ENCODE peak calls at places on chromosomes 16 and 17, in five cellular contexts. I, D, P, J and X are unnamed samples.

GRCh38 chr16:67651847-67652246 is 6.9 kb downstream of the CARMIL2 start:
- DNase-seq in I (no peak), D (no peak), P (no peak), J (no peak), X (no peak)

GRCh38 chr17:76894842-76895241 is 26.6 kb downstream of the MGAT5B start:
- DNase-seq in I (no peak), D (no peak), P (no peak), J (no peak), X (no peak)

GRCh38 chr17:17021194-17021863 is 20.9 kb upstream of the MPRIP start:
- DNase-seq in I (peak; percentile 73), D (no peak), P (peak; percentile 86), J (no peak), X (peak; percentile 89)

GRCh38 chr16:22306788-22307187 is 9.6 kb downstream of the POLR3E start:
- DNase-seq in I (no peak), D (no peak), P (no peak), J (no peak), X (no peak)

GRCh38 chr16:77585852-77586251 is 136.5 kb upstream of the NUDT7 start:
- DNase-seq in I (no peak), D (no peak), P (no peak), J (no peak), X (peak; percentile 56)

GRCh38 chr16:74667215-74667765 is 613 bp upstream of the RFWD3 start:
- DNase-seq in I (no peak), D (peak; percentile 76), P (peak; percentile 33), J (no peak), X (no peak)

GRCh38 chr16:11196286-11196828 is 59.6 kb downstream of the SOCS1 start:
- DNase-seq in I (no peak), D (no peak), P (no peak), J (no peak), X (no peak)

GRCh38 chr17:56972111-56972730 is 5.7 kb upstream of the SCPEP1 start:
- DNase-seq in I (no peak), D (no peak), P (no peak), J (no peak), X (no peak)

GRCh38 chr17:39082482-39082881 is 69.0 kb downstream of the PLXDC1 start:
- DNase-seq in I (peak; percentile 48), D (no peak), P (no peak), J (no peak), X (no peak)

GRCh38 chr17:64148017-64148631 is 18.2 kb upstream of the ERN1 start:
- DNase-seq in I (no peak), D (no peak), P (no peak), J (no peak), X (no peak)

GRCh38 chr16:64445649-64446048 is 676.2 kb downstream of the CDH11 start:
- DNase-seq in I (no peak), D (no peak), P (no peak), J (no peak), X (no peak)

GRCh38 chr16:13264749-13265552 is 363.6 kb downstream of the SHISA9 start:
- DNase-seq in I (no peak), D (no peak), P (no peak), J (no peak), X (no peak)

GRCh38 chr17:1485748-1486376 is 6.6 kb downstream of the MYO1C start:
- DNase-seq in I (peak; percentile 84), D (peak; percentile 53), P (peak; percentile 69), J (no peak), X (peak; percentile 77)

GRCh38 chr16:31498493-31498892 is 9.7 kb downstream of the RUSF1 start:
- DNase-seq in I (no peak), D (no peak), P (no peak), J (no peak), X (no peak)

GRCh38 chr16:82782715-82783251 is 156.0 kb downstream of the CDH13 start:
- DNase-seq in I (peak; percentile 43), D (no peak), P (peak; percentile 50), J (no peak), X (no peak)

GRCh38 chr16:24734382-24734781 is 4.9 kb downstream of the TNRC6A start:
- DNase-seq in I (no peak), D (no peak), P (no peak), J (no peak), X (no peak)

GRCh38 chr17:12553625-12554024 is 112.1 kb upstream of the MYOCD start:
- DNase-seq in I (no peak), D (no peak), P (no peak), J (no peak), X (no peak)

GRCh38 chr17:43722921-43723665 is 35.5 kb downstream of the SOST start:
- DNase-seq in I (no peak), D (no peak), P (peak; percentile 47), J (no peak), X (no peak)

GRCh38 chr17:83109386-83109785 is 30.0 kb downstream of the METRNL start:
- DNase-seq in I (no peak), D (no peak), P (no peak), J (no peak), X (no peak)

GRCh38 chr16:68064791-68065365 is 20.3 kb upstream of the NFATC3 start:
- DNase-seq in I (peak; percentile 75), D (peak; percentile 87), P (peak; percentile 74), J (no peak), X (peak; percentile 45)

GRCh38 chr16:19295393-19295792 is 9.9 kb downstream of the CLEC19A start:
- DNase-seq in I (no peak), D (no peak), P (no peak), J (no peak), X (no peak)

GRCh38 chr16:830107-830870 is 29.8 kb upstream of the GNG13 start:
- DNase-seq in I (no peak), D (no peak), P (no peak), J (no peak), X (no peak)

GRCh38 chr16:50879873-50880695 is 138.2 kb downstream of the CYLD start:
- DNase-seq in I (no peak), D (peak; percentile 30), P (peak; percentile 34), J (no peak), X (no peak)

GRCh38 chr17:50604470-50604869 is 30.2 kb upstream of the ABCC3 start:
- DNase-seq in I (peak; percentile 85), D (no peak), P (peak; percentile 30), J (no peak), X (no peak)

GRCh38 chr16:31427441-31428276 is 501 bp downstream of the COX6A2 start:
- DNase-seq in I (peak; percentile 80), D (no peak), P (peak; percentile 72), J (no peak), X (no peak)

GRCh38 chr17:33202796-33203195 is 90.3 kb downstream of the ASIC2 start:
- DNase-seq in I (no peak), D (no peak), P (no peak), J (no peak), X (no peak)

GRCh38 chr16:74455619-74456289 is 34.5 kb upstream of the CLEC18B start:
- DNase-seq in I (no peak), D (no peak), P (no peak), J (no peak), X (no peak)

GRCh38 chr17:40520991-40521453 is 19.6 kb upstream of the TNS4 start:
- DNase-seq in I (no peak), D (no peak), P (no peak), J (no peak), X (no peak)

GRCh38 chr16:72664122-72664479 is 383.8 kb downstream of the ZFHX3 start:
- DNase-seq in I (no peak), D (no peak), P (no peak), J (no peak), X (no peak)

GRCh38 chr16:89633064-89633631 is 19.7 kb downstream of the DPEP1 start:
- DNase-seq in I (no peak), D (no peak), P (no peak), J (no peak), X (peak; percentile 97)

DNA sequence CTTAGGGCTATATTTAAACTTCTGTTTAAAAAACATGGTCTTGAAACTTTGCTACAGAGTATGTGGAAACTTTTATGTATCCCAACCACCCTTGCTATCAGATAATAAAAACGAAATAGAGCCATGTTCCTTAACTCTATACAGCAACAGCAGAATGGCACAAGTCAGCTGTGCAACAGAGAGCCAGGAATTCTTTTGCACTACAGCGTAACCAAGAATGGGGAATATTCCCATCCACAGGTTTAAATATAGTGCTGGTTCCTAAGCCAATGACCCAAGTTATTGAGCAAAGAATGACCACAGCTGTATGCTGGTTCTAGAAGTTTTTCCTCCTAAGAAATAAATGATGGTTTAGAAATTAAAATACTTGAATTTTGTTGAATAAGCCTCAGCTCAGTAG is 33.1 kb downstream of the SETD6 start:
- DNase-seq in I (no peak), D (no peak), P (no peak), J (no peak), X (no peak)
- TF ChIP-seq POLR2A in I (no peak), D (no peak), P (no peak), J (no peak), X (no peak)

DNA sequence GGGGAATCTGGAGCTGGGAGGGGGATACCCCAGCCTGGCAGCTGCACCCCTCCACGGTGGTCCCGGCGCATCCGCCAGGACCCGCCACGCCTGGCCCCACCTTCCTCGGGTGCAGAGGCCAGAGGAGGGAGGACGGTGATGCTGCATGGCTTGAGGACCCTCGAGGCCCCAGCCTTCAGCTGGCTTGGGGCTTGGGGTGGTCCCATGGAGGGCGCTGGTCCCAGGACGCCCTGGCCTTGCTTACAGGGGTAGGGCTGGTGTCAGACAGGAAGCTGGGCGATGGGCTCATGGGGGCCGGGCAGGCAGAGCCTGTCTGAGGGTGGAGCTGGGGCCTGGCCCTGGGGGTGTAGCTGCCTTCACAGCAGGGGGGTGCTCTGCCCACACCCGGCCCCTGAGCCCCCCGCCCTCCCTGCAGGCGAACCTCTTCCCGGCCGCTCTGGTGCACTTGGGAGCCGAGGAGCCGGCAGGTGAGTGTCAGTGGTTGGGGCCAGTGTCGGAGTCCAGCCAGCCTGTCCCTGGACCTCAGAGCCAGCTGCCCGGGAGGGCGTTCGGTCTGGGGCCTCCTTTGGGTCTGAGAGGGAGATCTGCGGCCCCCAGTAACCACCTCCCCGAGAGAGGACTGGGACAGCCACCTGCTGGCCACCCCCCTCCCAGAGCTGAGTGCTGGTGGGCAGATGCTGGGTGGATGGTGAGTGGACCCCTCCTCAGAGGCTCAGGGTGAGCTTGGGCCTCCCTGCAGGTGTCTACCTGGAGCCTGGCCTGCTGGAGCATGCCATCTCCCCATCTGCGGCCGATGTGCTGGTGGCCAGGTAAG is 6.4 kb downstream of the CENPX start:
- DNase-seq in I (no peak), D (no peak), P (no peak), J (no peak), X (no peak)
- TF ChIP-seq POLR2A in I (no peak), D (no peak), P (no peak), J (no peak), X (no peak)

GRCh38 chr16:70422543-70422942 is 16.4 kb downstream of the ST3GAL2 start:
- DNase-seq in I (no peak), D (no peak), P (no peak), J (no peak), X (no peak)
- TF ChIP-seq POLR2A in I (no peak), D (no peak), P (no peak), J (no peak), X (no peak)

GRCh38 chr17:35742496-35742895 is 10.5 kb downstream of the GAS2L2 start:
- DNase-seq in I (no peak), D (no peak), P (no peak), J (no peak), X (no peak)

GRCh38 chr17:35740997-35741931 is 9.8 kb downstream of the RASL10B start:
- DNase-seq in I (no peak), D (peak; percentile 53), P (peak; percentile 19), J (no peak), X (no peak)

GRCh38 chr17:35742896-35743477 is 10.1 kb downstream of the GAS2L2 start:
- DNase-seq in I (no peak), D (no peak), P (no peak), J (no peak), X (no peak)

GRCh38 chr17:35738519-35739133 is 7.2 kb downstream of the RASL10B start:
- DNase-seq in I (no peak), D (no peak), P (no peak), J (no peak), X (no peak)

GRCh38 chr17:35740216-35740615 is 8.8 kb downstream of the RASL10B start:
- DNase-seq in I (no peak), D (no peak), P (no peak), J (no peak), X (no peak)
- TF ChIP-seq POLR2A in I (no peak), D (no peak), P (no peak), J (no peak), X (no peak)